ENCODE peak calls at places on chromosomes 4 and X, in six cellular contexts. One of them, this sample, is unnamed.

GRCh38 chrX:13147147-13147546 is 102.7 kb upstream of the FAM9C start:
- DNase-seq in tibial artery: no peak
- DNase-seq in adrenal gland: no peak
- DNase-seq in astrocyte: no peak
- DNase-seq in right lobe of liver: no peak
- DNase-seq in gastrocnemius medialis: no peak
- DNase-seq in this sample: no peak

GRCh38 chr4:22190855-22191254 is 242.3 kb upstream of the KCNIP4 start:
- DNase-seq in right lobe of liver: no peak
- DNase-seq in astrocyte: peak
- DNase-seq in adrenal gland: no peak
- DNase-seq in tibial artery: no peak
- DNase-seq in gastrocnemius medialis: no peak
- DNase-seq in this sample: peak

GRCh38 chrX:26581086-26581485 is 365.1 kb downstream of the MAGEB5 start:
- DNase-seq in tibial artery: no peak
- DNase-seq in gastrocnemius medialis: no peak
- DNase-seq in right lobe of liver: no peak
- DNase-seq in adrenal gland: no peak
- DNase-seq in astrocyte: no peak
- DNase-seq in this sample: no peak

GRCh38 chr4:47913328-47913727 is 1.1 kb downstream of the NFXL1 start:
- DNase-seq in right lobe of liver: no peak
- DNase-seq in astrocyte: peak
- DNase-seq in adrenal gland: no peak
- DNase-seq in gastrocnemius medialis: no peak
- DNase-seq in tibial artery: no peak
- DNase-seq in this sample: peak

GRCh38 chr4:1417522-1418390 is 11.5 kb upstream of the NKX1-1 start:
- DNase-seq in adrenal gland: no peak
- DNase-seq in tibial artery: peak
- DNase-seq in right lobe of liver: no peak
- DNase-seq in astrocyte: no peak
- DNase-seq in gastrocnemius medialis: no peak
- DNase-seq in this sample: no peak

GRCh38 chr4:152605641-152606304 is 69.9 kb upstream of the FBXW7 start:
- DNase-seq in gastrocnemius medialis: no peak
- DNase-seq in adrenal gland: no peak
- DNase-seq in right lobe of liver: no peak
- DNase-seq in tibial artery: no peak
- DNase-seq in astrocyte: peak
- DNase-seq in this sample: no peak

GRCh38 chr4:182839256-182839655 is 77.9 kb downstream of the DCTD start:
- DNase-seq in tibial artery: no peak
- DNase-seq in adrenal gland: no peak
- DNase-seq in gastrocnemius medialis: no peak
- DNase-seq in right lobe of liver: no peak
- DNase-seq in astrocyte: no peak
- DNase-seq in this sample: no peak

GRCh38 chrX:12894074-12894691 is 12.2 kb upstream of the TLR8 start:
- DNase-seq in adrenal gland: peak
- DNase-seq in astrocyte: no peak
- DNase-seq in gastrocnemius medialis: no peak
- DNase-seq in tibial artery: no peak
- DNase-seq in right lobe of liver: no peak
- DNase-seq in this sample: peak

GRCh38 chrX:38804481-38805293 is 3.4 kb downstream of the MID1IP1 start:
- DNase-seq in gastrocnemius medialis: peak
- DNase-seq in adrenal gland: peak
- DNase-seq in right lobe of liver: peak
- DNase-seq in astrocyte: no peak
- DNase-seq in tibial artery: peak
- DNase-seq in this sample: no peak

GRCh38 chr4:2483237-2483636 is 14.3 kb downstream of the RNF4 start:
- DNase-seq in astrocyte: no peak
- DNase-seq in adrenal gland: no peak
- DNase-seq in right lobe of liver: no peak
- DNase-seq in tibial artery: no peak
- DNase-seq in gastrocnemius medialis: no peak
- DNase-seq in this sample: no peak

GRCh38 chr4:2482693-2483092 is 13.8 kb downstream of the RNF4 start:
- DNase-seq in gastrocnemius medialis: peak
- DNase-seq in astrocyte: peak
- DNase-seq in tibial artery: no peak
- DNase-seq in right lobe of liver: no peak
- DNase-seq in adrenal gland: peak
- DNase-seq in this sample: no peak

GRCh38 chr4:2482192-2482591 is 13.3 kb downstream of the RNF4 start:
- DNase-seq in gastrocnemius medialis: no peak
- DNase-seq in tibial artery: no peak
- DNase-seq in astrocyte: no peak
- DNase-seq in right lobe of liver: no peak
- DNase-seq in adrenal gland: no peak
- DNase-seq in this sample: no peak

GRCh38 chr4:2478220-2478619 is 9.3 kb downstream of the RNF4 start:
- DNase-seq in right lobe of liver: no peak
- DNase-seq in gastrocnemius medialis: no peak
- DNase-seq in adrenal gland: no peak
- DNase-seq in tibial artery: no peak
- DNase-seq in astrocyte: no peak
- DNase-seq in this sample: no peak

GRCh38 chr4:2480649-2481048 is 11.7 kb downstream of the RNF4 start:
- DNase-seq in gastrocnemius medialis: no peak
- DNase-seq in tibial artery: no peak
- DNase-seq in astrocyte: no peak
- DNase-seq in adrenal gland: no peak
- DNase-seq in right lobe of liver: no peak
- DNase-seq in this sample: no peak
- H3K27ac ChIP-seq in gastrocnemius medialis: peak
- H3K27ac ChIP-seq in tibial artery: no peak
- H3K27ac ChIP-seq in astrocyte: no peak
- H3K27ac ChIP-seq in adrenal gland: no peak
- H3K27ac ChIP-seq in right lobe of liver: no peak
- H3K27ac ChIP-seq in this sample: no peak

DNA sequence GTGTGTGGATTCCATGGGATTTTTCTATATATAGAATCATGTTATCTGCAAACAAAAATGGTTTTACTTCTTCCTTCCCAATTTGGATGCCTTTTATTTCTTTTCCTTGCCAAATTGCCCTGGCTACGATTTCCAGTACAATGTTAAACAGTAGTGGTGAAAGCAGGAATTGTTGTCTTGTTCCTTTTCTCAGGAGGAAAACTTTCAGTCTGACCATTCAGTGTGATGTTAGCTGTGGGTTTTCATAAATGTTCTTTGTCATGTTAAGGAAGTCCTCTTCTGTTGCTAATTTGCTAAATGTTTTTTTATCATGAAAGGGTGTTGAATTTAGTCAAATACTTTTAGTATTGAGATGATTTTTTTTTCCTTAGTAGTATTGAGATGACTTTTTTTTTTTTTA is 10.9 kb downstream of the SAP30 start:
- DNase-seq in tibial artery: no peak
- DNase-seq in astrocyte: no peak
- DNase-seq in adrenal gland: no peak
- DNase-seq in gastrocnemius medialis: no peak
- DNase-seq in right lobe of liver: no peak
- DNase-seq in this sample: no peak
- TF ChIP-seq CTCF in tibial artery: no peak
- TF ChIP-seq CTCF in astrocyte: no peak
- TF ChIP-seq CTCF in adrenal gland: no peak
- TF ChIP-seq CTCF in gastrocnemius medialis: no peak
- TF ChIP-seq CTCF in right lobe of liver: no peak
- TF ChIP-seq CTCF in this sample: no peak

GRCh38 chr4:7826176-7826908 is 113.3 kb downstream of the AFAP1 start:
- DNase-seq in right lobe of liver: no peak
- DNase-seq in gastrocnemius medialis: no peak
- DNase-seq in tibial artery: no peak
- DNase-seq in adrenal gland: no peak
- DNase-seq in astrocyte: no peak
- DNase-seq in this sample: no peak

GRCh38 chr4:7823416-7823824 is 116.2 kb downstream of the AFAP1 start:
- DNase-seq in gastrocnemius medialis: peak
- DNase-seq in right lobe of liver: no peak
- DNase-seq in adrenal gland: no peak
- DNase-seq in tibial artery: peak
- DNase-seq in astrocyte: no peak
- DNase-seq in this sample: no peak

GRCh38 chr4:7822858-7823257 is 116.8 kb downstream of the AFAP1 start:
- DNase-seq in tibial artery: no peak
- DNase-seq in astrocyte: no peak
- DNase-seq in adrenal gland: no peak
- DNase-seq in gastrocnemius medialis: no peak
- DNase-seq in right lobe of liver: no peak
- DNase-seq in this sample: no peak

GRCh38 chr4:7826909-7827306 is 112.8 kb downstream of the AFAP1 start:
- DNase-seq in gastrocnemius medialis: no peak
- DNase-seq in tibial artery: no peak
- DNase-seq in right lobe of liver: no peak
- DNase-seq in adrenal gland: no peak
- DNase-seq in astrocyte: no peak
- DNase-seq in this sample: no peak

DNA sequence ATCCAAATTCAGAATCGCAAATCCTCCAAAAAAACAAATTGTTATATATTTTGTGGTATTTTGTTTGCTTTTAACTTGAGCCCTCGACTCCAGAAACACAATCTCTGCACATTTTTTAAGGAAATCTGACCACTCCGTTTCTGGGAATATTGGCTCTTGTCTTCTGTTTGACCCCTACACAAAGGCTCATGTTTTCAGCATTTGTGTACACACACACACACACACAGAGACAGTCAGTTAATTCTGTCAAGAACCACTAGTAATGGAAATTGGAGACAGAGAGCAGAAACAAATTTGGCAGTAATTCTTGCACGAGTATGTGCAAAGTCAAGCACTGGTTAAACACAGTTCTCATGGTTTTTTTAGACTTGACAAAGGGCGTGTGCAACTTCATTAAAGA is 115.4 kb downstream of the AFAP1 start:
- DNase-seq in adrenal gland: no peak
- DNase-seq in tibial artery: no peak
- DNase-seq in right lobe of liver: no peak
- DNase-seq in gastrocnemius medialis: no peak
- DNase-seq in astrocyte: peak
- DNase-seq in this sample: no peak
- H3K27ac ChIP-seq in adrenal gland: no peak
- H3K27ac ChIP-seq in tibial artery: peak
- H3K27ac ChIP-seq in right lobe of liver: no peak
- H3K27ac ChIP-seq in gastrocnemius medialis: peak
- H3K27ac ChIP-seq in astrocyte: no peak
- H3K27ac ChIP-seq in this sample: no peak

DNA sequence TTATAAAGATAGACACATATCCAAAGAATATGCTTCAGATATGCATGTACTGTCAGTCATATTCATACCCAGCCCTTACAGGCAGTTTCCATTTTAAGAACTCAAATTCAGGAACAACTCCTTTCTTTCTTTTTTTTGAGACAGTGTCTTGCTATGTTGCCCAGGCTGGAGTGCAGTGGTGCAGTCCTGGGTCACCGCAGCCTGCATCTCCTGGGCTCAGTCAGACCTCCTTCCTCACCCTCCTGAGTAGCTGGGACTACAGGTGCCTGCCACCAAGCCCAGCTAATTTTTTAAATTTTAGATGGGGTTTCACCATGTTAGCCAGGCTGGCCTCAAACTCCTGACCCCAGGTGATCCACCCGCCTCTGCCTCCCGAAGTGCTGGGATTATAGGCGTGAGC is 34.5 kb downstream of the SNX25 start:
- DNase-seq in tibial artery: no peak
- DNase-seq in adrenal gland: no peak
- DNase-seq in gastrocnemius medialis: no peak
- DNase-seq in astrocyte: no peak
- DNase-seq in right lobe of liver: no peak
- DNase-seq in this sample: no peak
- TF ChIP-seq CTCF in tibial artery: no peak
- TF ChIP-seq CTCF in adrenal gland: no peak
- TF ChIP-seq CTCF in gastrocnemius medialis: no peak
- TF ChIP-seq CTCF in astrocyte: no peak
- TF ChIP-seq CTCF in right lobe of liver: no peak
- TF ChIP-seq CTCF in this sample: no peak

GRCh38 chr4:86848136-86848535 is 1.0 kb downstream of the SLC10A6 start:
- DNase-seq in astrocyte: peak
- DNase-seq in gastrocnemius medialis: no peak
- DNase-seq in tibial artery: no peak
- DNase-seq in right lobe of liver: no peak
- DNase-seq in adrenal gland: no peak
- DNase-seq in this sample: no peak
- H3K27ac ChIP-seq in astrocyte: no peak
- H3K27ac ChIP-seq in gastrocnemius medialis: peak
- H3K27ac ChIP-seq in tibial artery: no peak
- H3K27ac ChIP-seq in right lobe of liver: no peak
- H3K27ac ChIP-seq in adrenal gland: no peak
- H3K27ac ChIP-seq in this sample: no peak

This sample was measured in RWPE1.